ENCODE peak calls at places on chromosomes 11 and 22, in six cellular contexts. Q is psoas muscle, I is transverse colon, R is hepatocyte, M is H1, A is tibial artery. P is an unnamed sample.
A peak's percentile ranks its signal among the peaks of the same experiment; 100 is the strongest.

GRCh38 chr11:85170184-85170583 is 457.0 kb downstream of the DLG2 start:
- DNase-seq in Q (no peak), I (no peak), R (peak; percentile 37), M (no peak), A (no peak), P (no peak)

GRCh38 chr11:69962152-69962551 is 116.0 kb upstream of the ANO1 start:
- DNase-seq in Q (no peak), I (peak; percentile 29), R (no peak), M (no peak), A (no peak), P (no peak)

GRCh38 chr11:69865707-69866106 is 46.5 kb upstream of the FGF3 start:
- DNase-seq in Q (no peak), I (no peak), R (no peak), M (no peak), A (peak; percentile 41), P (no peak)

GRCh38 chr22:40853961-40854360 is 2.5 kb downstream of the ST13 start:
- DNase-seq in Q (no peak), I (no peak), R (no peak), M (no peak), A (no peak), P (no peak)

GRCh38 chr11:126007263-126007662 is 55.4 kb downstream of the CDON start:
- DNase-seq in Q (no peak), I (no peak), R (peak; percentile 44), M (no peak), A (no peak), P (no peak)

GRCh38 chr11:6397636-6398035 is 7.4 kb downstream of the SMPD1 start:
- DNase-seq in Q (no peak), I (no peak), R (no peak), M (no peak), A (peak; percentile 28), P (no peak)

GRCh38 chr11:92978226-92979111 is 9.0 kb downstream of the MTNR1B start:
- DNase-seq in Q (no peak), I (no peak), R (peak; percentile 66), M (no peak), A (no peak), P (peak; percentile 28)

GRCh38 chr11:6637871-6638270 is 17.7 kb downstream of the DCHS1 start:
- DNase-seq in Q (no peak), I (no peak), R (no peak), M (no peak), A (peak; percentile 87), P (peak; percentile 56)

GRCh38 chr22:18970180-18970947 is 34.3 kb upstream of the PRODH start:
- DNase-seq in Q (no peak), I (no peak), R (peak; percentile 53), M (peak; percentile 88), A (no peak), P (no peak)

GRCh38 chr11:104968365-104968855 is at the start of gene CASP4:
- DNase-seq in Q (no peak), I (peak; percentile 16), R (peak; percentile 67), M (no peak), A (no peak), P (no peak)

GRCh38 chr11:119509969-119510401 is 87.0 kb upstream of the THY1 start:
- DNase-seq in Q (peak; percentile 46), I (peak; percentile 10), R (peak; percentile 64), M (no peak), A (no peak), P (no peak)

GRCh38 chr11:132187391-132187790 is 817.0 kb downstream of the NTM start:
- DNase-seq in Q (no peak), I (no peak), R (no peak), M (no peak), A (no peak), P (no peak)

GRCh38 chr11:102396708-102397563 is 49.9 kb downstream of the BIRC2 start:
- DNase-seq in Q (no peak), I (no peak), R (no peak), M (no peak), A (no peak), P (no peak)

GRCh38 chr22:27905638-27906037 is 13.4 kb downstream of the PITPNB start:
- DNase-seq in Q (no peak), I (no peak), R (no peak), M (no peak), A (no peak), P (no peak)

GRCh38 chr22:32844251-32844650 is 42.7 kb downstream of the TIMP3 start:
- DNase-seq in Q (no peak), I (no peak), R (no peak), M (no peak), A (no peak), P (no peak)

GRCh38 chr11:112082729-112083128 is 3.8 kb downstream of the TIMM8B start:
- DNase-seq in Q (no peak), I (no peak), R (no peak), M (no peak), A (no peak), P (peak; percentile 9)

GRCh38 chr11:57463596-57464342 is 3.4 kb downstream of the RTN4RL2 start:
- DNase-seq in Q (no peak), I (no peak), R (no peak), M (no peak), A (no peak), P (no peak)

GRCh38 chr22:24391836-24392217 is 35.6 kb upstream of the ADORA2A start:
- DNase-seq in Q (no peak), I (no peak), R (no peak), M (no peak), A (no peak), P (no peak)

GRCh38 chr11:11555228-11555627 is 66.6 kb downstream of the GALNT18 start:
- DNase-seq in Q (peak; percentile 30), I (no peak), R (peak; percentile 28), M (no peak), A (peak; percentile 84), P (peak; percentile 68)

GRCh38 chr22:44597616-44598015 is 99.6 kb upstream of the RTL6 start:
- DNase-seq in Q (no peak), I (no peak), R (peak; percentile 66), M (no peak), A (no peak), P (no peak)

GRCh38 chr11:44949160-44950035 is 1.3 kb downstream of the TP53I11 start:
- DNase-seq in Q (no peak), I (peak; percentile 68), R (peak; percentile 72), M (peak; percentile 83), A (no peak), P (no peak)

DNA sequence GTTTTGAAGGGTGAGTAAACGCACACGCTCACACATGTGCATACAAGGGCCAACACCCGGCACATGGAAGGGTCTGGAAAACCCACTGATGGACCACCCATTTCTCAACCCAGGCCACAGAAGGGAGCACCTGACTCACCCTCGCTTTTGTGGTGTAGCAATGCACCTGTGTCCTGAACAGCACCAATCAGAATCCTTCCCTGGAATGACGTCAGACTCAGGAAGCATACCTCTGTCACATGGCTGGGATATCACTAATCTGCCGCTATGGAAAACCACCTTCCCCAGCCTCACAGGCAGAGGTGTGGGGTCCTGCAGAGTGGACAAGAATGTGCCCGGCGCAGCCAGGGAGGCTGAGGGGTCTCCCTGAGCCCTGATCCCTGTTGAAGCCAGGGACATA is 9.0 kb upstream of the OSM start:
- DNase-seq in Q (no peak), I (no peak), R (no peak), M (no peak), A (no peak), P (no peak)
- H3K4me3 ChIP-seq in Q (no peak overlapping the region), I (no peak overlapping the region), R (no peak overlapping the region), M (no peak overlapping the region), A (no peak overlapping the region), P (no peak overlapping the region)

GRCh38 chr11:121153472-121153871 is 52.4 kb downstream of the TECTA start:
- DNase-seq in Q (no peak), I (no peak), R (no peak), M (no peak), A (no peak), P (no peak)
- TF ChIP-seq CTCF in Q (no peak), I (no peak), R (no peak), M (peak; percentile 52), A (no peak), P (no peak)

GRCh38 chr11:114614127-114614720 is 18.6 kb upstream of the NXPE4 start:
- DNase-seq in Q (no peak), I (no peak), R (no peak), M (no peak), A (no peak), P (no peak)
- H3K9me3 ChIP-seq in Q (no peaks in the 10 kb centered on the region), I (no peaks in the 10 kb centered on the region), R (no peaks in the 10 kb centered on the region), M (peaks cover 75% of the 10 kb centered on the region), A (no peaks in the 10 kb centered on the region), P (no peaks in the 10 kb centered on the region)

GRCh38 chr22:37906364-37907008 is 389 bp downstream of the MICALL1 start:
- DNase-seq in Q (peak; percentile 30), I (peak; percentile 51), R (no peak), M (peak; percentile 61), A (no peak), P (no peak)

GRCh38 chr22:37907036-37907954 is 1.2 kb downstream of the MICALL1 start:
- DNase-seq in Q (no peak), I (no peak), R (no peak), M (no peak), A (no peak), P (no peak)

GRCh38 chr22:37909756-37910155 is 3.7 kb downstream of the MICALL1 start:
- DNase-seq in Q (no peak), I (no peak), R (no peak), M (no peak), A (no peak), P (no peak)

GRCh38 chr22:37905534-37906363 is at the start of gene MICALL1:
- DNase-seq in Q (peak; percentile 78), I (peak; percentile 85), R (peak; percentile 93), M (peak; percentile 84), A (peak; percentile 83), P (peak; percentile 79)

DNA sequence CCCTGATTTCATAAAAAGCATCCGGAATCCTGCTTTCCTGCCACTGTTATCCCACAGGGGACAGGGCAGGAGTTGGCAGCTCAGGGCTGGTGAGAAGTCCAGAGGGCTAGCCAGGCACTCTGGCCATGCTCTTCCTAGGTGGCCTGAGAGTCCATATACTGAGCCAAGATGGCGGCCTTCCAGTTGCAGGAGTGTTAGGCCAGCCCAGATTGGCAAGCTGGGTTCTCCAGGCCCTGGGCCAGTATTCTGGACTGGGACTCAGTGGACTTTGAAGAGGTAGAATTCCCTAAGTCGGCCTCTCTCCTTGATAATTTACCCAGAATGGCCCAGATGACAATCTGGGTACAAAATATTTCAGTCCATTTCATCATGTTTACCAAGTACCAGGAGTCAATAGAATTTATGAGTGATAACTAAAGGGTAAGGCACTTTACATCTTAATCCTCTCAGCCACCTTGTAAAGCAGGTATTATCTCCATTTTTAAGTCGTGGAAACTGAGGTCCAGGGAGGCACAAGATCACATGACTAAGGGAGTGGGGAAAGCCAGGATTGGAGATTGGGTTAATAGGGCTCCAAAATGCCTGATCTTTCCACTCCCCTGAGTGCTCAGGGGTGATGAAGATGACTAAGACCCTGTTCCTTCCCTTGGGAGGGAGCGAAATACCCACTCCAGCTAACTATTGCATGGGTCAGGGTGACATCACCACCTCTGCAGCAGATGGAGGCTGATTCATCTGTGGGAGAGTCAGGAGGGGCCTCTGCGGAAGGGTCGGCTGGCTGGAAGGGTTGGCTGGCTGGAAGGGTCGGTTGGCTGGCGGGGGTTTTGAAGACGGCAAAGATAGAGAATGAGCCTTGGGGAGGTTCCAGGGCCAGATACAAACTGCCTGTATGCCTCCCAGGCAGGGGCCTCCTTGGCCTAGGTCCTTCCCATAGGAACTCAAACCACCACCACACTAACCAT is 1.2 kb upstream of the MICALL1 start:
- DNase-seq in Q (peak; percentile 61), I (peak; percentile 33), R (peak; percentile 84), M (peak; percentile 67), A (peak; percentile 80), P (no peak)
- H3K4me3 ChIP-seq in Q (no peak overlapping the region), I (no peak overlapping the region), R (no peak overlapping the region), M (no peak overlapping the region), A (peak overlapping the region; percentile 93), P (peak overlapping the region; percentile 49)

P was measured in heart right ventricle.